ENCODE peak calls at places on chromosomes 12 and 14, in nine cellular contexts. C is CD8-positive, alpha-beta T cell; D is sciatic nerve; T is activated T-helper 9 cell treated with anti-CD3 and anti-CD28 coated beads, Interleukin-2, amount 50 U/mL, for 16 hours; F is germinal center; H is DMS153; W is immature natural killer cell; G is anterior cingulate cortex; S is effector memory CD4-positive, alpha-beta T cell. J is an unnamed sample.

GRCh38 chr12:5220835-5221234 is 177.2 kb downstream of the KCNA5 start:
- DNase-seq in H (no peak), G (no peak), S (no peak), F (no peak), D (no peak), T (no peak), W (no peak), C (no peak), J (no peak)

GRCh38 chr12:115871714-115872113 is 405.8 kb downstream of the MED13L start:
- DNase-seq in C (no peak), H (peak), S (no peak), W (no peak), T (no peak), G (no peak), D (no peak), F (peak), J (peak)

GRCh38 chr14:24075485-24076301 is 4.3 kb downstream of the CPNE6 start:
- DNase-seq in G (no peak), S (no peak), F (peak), H (no peak), D (no peak), W (no peak), C (no peak), T (no peak), J (no peak)

GRCh38 chr12:15796493-15797141 is 7.4 kb upstream of the EPS8 start:
- DNase-seq in C (no peak), S (no peak), T (no peak), G (no peak), H (no peak), D (no peak), W (no peak), F (no peak), J (peak)

GRCh38 chr12:83153156-83153555 is 466.4 kb downstream of the TMTC2 start:
- DNase-seq in H (no peak), F (no peak), G (no peak), S (no peak), T (no peak), C (no peak), D (no peak), W (no peak), J (no peak)

GRCh38 chr14:55136868-55137785 is 8.1 kb downstream of the LGALS3 start:
- DNase-seq in D (peak), F (no peak), W (no peak), C (no peak), G (peak), T (no peak), H (no peak), S (no peak), J (peak)

GRCh38 chr12:94769040-94769420 is 118.7 kb upstream of the TMCC3 start:
- DNase-seq in F (peak), S (no peak), C (no peak), H (no peak), D (no peak), W (no peak), T (no peak), G (no peak), J (no peak)

GRCh38 chr12:90262261-90262660 is 553.6 kb upstream of the ATP2B1 start:
- DNase-seq in T (no peak), W (no peak), S (no peak), F (no peak), D (no peak), G (no peak), C (no peak), H (no peak), J (peak)

GRCh38 chr14:52348796-52349195 is 34.7 kb downstream of the PTGER2 start:
- DNase-seq in H (no peak), F (no peak), C (no peak), W (no peak), S (no peak), T (no peak), G (no peak), D (no peak), J (peak)

GRCh38 chr12:74381968-74382367 is 155.7 kb upstream of the ATXN7L3B start:
- DNase-seq in G (no peak), D (no peak), F (no peak), S (no peak), H (no peak), C (no peak), W (no peak), T (no peak), J (no peak)

GRCh38 chr12:91139981-91140659 is 28.8 kb upstream of the LUM start:
- DNase-seq in W (no peak), H (no peak), F (no peak), T (no peak), S (no peak), D (no peak), C (no peak), G (no peak), J (peak)

GRCh38 chr12:117507547-117507946 is 146.1 kb upstream of the NOS1 start:
- DNase-seq in G (no peak), S (no peak), F (no peak), W (no peak), H (peak), D (no peak), T (no peak), C (no peak), J (no peak)

GRCh38 chr14:23568600-23569310 is 1.2 kb upstream of the AP1G2 start:
- DNase-seq in T (no peak), G (no peak), H (no peak), D (no peak), F (no peak), S (no peak), W (no peak), C (no peak), J (no peak)

GRCh38 chr14:55333785-55334485 is 62.7 kb downstream of the FBXO34 start:
- DNase-seq in F (no peak), T (no peak), C (no peak), W (peak), S (no peak), D (no peak), H (no peak), G (no peak), J (no peak)

GRCh38 chr14:95037273-95037672 is 120.1 kb downstream of the DICER1 start:
- DNase-seq in S (no peak), T (no peak), D (no peak), F (no peak), H (no peak), G (no peak), C (peak), W (no peak), J (no peak)

GRCh38 chr12:25977047-25977446 is 18.6 kb downstream of the RASSF8 start:
- DNase-seq in G (no peak), C (no peak), S (no peak), H (no peak), F (no peak), T (no peak), D (no peak), W (no peak), J (peak)

GRCh38 chr12:41956353-41956752 is 188.3 kb downstream of the GXYLT1 start:
- DNase-seq in W (no peak), D (no peak), S (no peak), T (no peak), G (no peak), H (no peak), F (no peak), C (no peak), J (no peak)

GRCh38 chr12:53743277-53744129 is 8.3 kb downstream of the CISTR start:
- DNase-seq in C (peak), F (peak), H (peak), S (peak), D (peak), W (peak), G (peak), T (peak), J (peak)

GRCh38 chr12:103915306-103915705 is 14.9 kb upstream of the HSP90B1 start:
- DNase-seq in T (no peak), F (no peak), C (no peak), G (no peak), W (no peak), S (no peak), D (no peak), H (no peak), J (no peak)

GRCh38 chr14:88863167-88863566 is 38.7 kb downstream of the TTC8 start:
- DNase-seq in W (no peak), C (no peak), F (no peak), G (no peak), T (no peak), H (no peak), S (no peak), D (no peak), J (no peak)

GRCh38 chr14:31933716-31934115 is 143.4 kb upstream of the ARHGAP5 start:
- DNase-seq in S (no peak), H (peak), W (no peak), G (no peak), D (no peak), F (no peak), T (no peak), C (no peak), J (no peak)

GRCh38 chr12:110785240-110785639 is 42.5 kb upstream of the PPP1CC start:
- DNase-seq in T (no peak), W (no peak), D (no peak), H (no peak), G (no peak), S (no peak), C (no peak), F (no peak), J (no peak)

GRCh38 chr12:1836241-1836803 is 16.0 kb downstream of the LRTM2 start:
- DNase-seq in T (no peak), C (no peak), W (no peak), H (no peak), G (no peak), S (no peak), F (no peak), D (no peak), J (no peak)

GRCh38 chr12:96427269-96427729 is 27.1 kb upstream of the CDK17 start:
- DNase-seq in S (no peak), D (peak), H (no peak), W (no peak), F (no peak), C (no peak), G (no peak), T (no peak), J (peak)

GRCh38 chr14:43898709-43899108 is 608.4 kb downstream of the FSCB start:
- DNase-seq in W (no peak), D (no peak), C (no peak), T (no peak), H (no peak), G (no peak), S (no peak), F (no peak), J (no peak)

GRCh38 chr14:96351986-96352385 is 11.2 kb downstream of the ATG2B start:
- DNase-seq in S (no peak), C (no peak), T (no peak), W (no peak), D (no peak), F (no peak), G (no peak), H (no peak), J (no peak)

GRCh38 chr12:49673446-49674317 is 33.5 kb downstream of the FMNL3 start:
- DNase-seq in G (peak), D (peak), F (no peak), T (no peak), W (peak), S (no peak), H (peak), C (no peak), J (peak)

GRCh38 chr12:27635349-27635972 is 60.8 kb upstream of the REP15 start:
- DNase-seq in G (no peak), F (peak), W (no peak), T (no peak), D (no peak), C (no peak), S (no peak), H (peak), J (peak)

GRCh38 chr12:89470741-89471504 is 53.7 kb downstream of the GALNT4 start:
- DNase-seq in S (no peak), T (no peak), H (no peak), W (peak), G (no peak), F (peak), C (no peak), D (no peak), J (peak)

GRCh38 chr12:66228462-66228861 is 39.4 kb downstream of the IRAK3 start:
- DNase-seq in H (no peak), S (no peak), G (no peak), T (no peak), D (no peak), W (no peak), C (no peak), F (no peak), J (no peak)

GRCh38 chr12:63862187-63863107 is 17.9 kb downstream of the SRGAP1 start:
- DNase-seq in F (no peak), C (no peak), T (no peak), H (no peak), S (no peak), W (no peak), D (no peak), G (no peak), J (peak)